ENCODE peak calls at places on chromosomes 11 and 22, in four cellular contexts. One of them, this sample, is unnamed. For H3K27me3 and H3K4me1, the result is how much of the 10 kb centered on the place peaks cover.

GRCh38 chr11:46009647-46010046 is 87.2 kb downstream of the LARGE2 start:
- DNase-seq in tibial artery: no peak
- DNase-seq in heart left ventricle: no peak
- DNase-seq in K562: no peak
- DNase-seq in this sample: no peak

GRCh38 chr11:43035011-43035564 is 276.7 kb upstream of the API5 start:
- DNase-seq in tibial artery: no peak
- DNase-seq in heart left ventricle: no peak
- DNase-seq in K562: no peak
- DNase-seq in this sample: no peak

GRCh38 chr11:71477637-71478011 is 24.6 kb downstream of the NADSYN1 start:
- DNase-seq in tibial artery: no peak
- DNase-seq in heart left ventricle: no peak
- DNase-seq in K562: no peak
- DNase-seq in this sample: no peak

GRCh38 chr11:119907122-119907933 is 178.3 kb upstream of the NECTIN1 start:
- DNase-seq in tibial artery: no peak
- DNase-seq in heart left ventricle: no peak
- DNase-seq in K562: no peak
- DNase-seq in this sample: no peak

GRCh38 chr11:12106501-12106900 is 3.9 kb upstream of the MICAL2 start:
- DNase-seq in tibial artery: no peak
- DNase-seq in heart left ventricle: no peak
- DNase-seq in K562: no peak
- DNase-seq in this sample: no peak

GRCh38 chr11:59562292-59562691 is 51.0 kb downstream of the OR4D9 start:
- DNase-seq in tibial artery: no peak
- DNase-seq in heart left ventricle: no peak
- DNase-seq in K562: no peak
- DNase-seq in this sample: no peak

GRCh38 chr22:40953446-40953845 is 2.3 kb downstream of the RBX1 start:
- DNase-seq in tibial artery: no peak
- DNase-seq in heart left ventricle: no peak
- DNase-seq in K562: no peak
- DNase-seq in this sample: no peak

GRCh38 chr22:41917906-41918791 is 3.3 kb upstream of the SHISA8 start:
- DNase-seq in tibial artery: no peak
- DNase-seq in heart left ventricle: peak
- DNase-seq in K562: no peak
- DNase-seq in this sample: peak

GRCh38 chr22:35230839-35231584 is 26.3 kb upstream of the HMGXB4 start:
- DNase-seq in tibial artery: no peak
- DNase-seq in heart left ventricle: no peak
- DNase-seq in K562: peak
- DNase-seq in this sample: no peak

GRCh38 chr11:117096140-117096972 is 1.9 kb downstream of the SIK3 start:
- DNase-seq in tibial artery: no peak
- DNase-seq in heart left ventricle: no peak
- DNase-seq in K562: peak
- DNase-seq in this sample: peak

GRCh38 chr11:65790902-65791650 is 4.2 kb downstream of the OVOL1 start:
- DNase-seq in tibial artery: no peak
- DNase-seq in heart left ventricle: no peak
- DNase-seq in K562: no peak
- DNase-seq in this sample: no peak

GRCh38 chr11:33802414-33802950 is 28.2 kb upstream of the FBXO3 start:
- DNase-seq in tibial artery: peak
- DNase-seq in heart left ventricle: peak
- DNase-seq in K562: peak
- DNase-seq in this sample: no peak

GRCh38 chr11:94281321-94281720 is 23.1 kb upstream of the IZUMO1R start:
- DNase-seq in tibial artery: no peak
- DNase-seq in heart left ventricle: no peak
- DNase-seq in K562: no peak
- DNase-seq in this sample: no peak

GRCh38 chr22:28855355-28856094 is 27.8 kb upstream of the ZNRF3 start:
- DNase-seq in tibial artery: no peak
- DNase-seq in heart left ventricle: peak
- DNase-seq in K562: peak
- DNase-seq in this sample: no peak

GRCh38 chr11:19071255-19071654 is 10.7 kb upstream of the MRGPRX2 start:
- DNase-seq in tibial artery: no peak
- DNase-seq in heart left ventricle: peak
- DNase-seq in K562: peak
- DNase-seq in this sample: peak

GRCh38 chr11:126391970-126392637 is 36.6 kb downstream of the ST3GAL4 start:
- DNase-seq in tibial artery: peak
- DNase-seq in heart left ventricle: no peak
- DNase-seq in K562: peak
- DNase-seq in this sample: no peak

GRCh38 chr11:103175461-103176129 is 66.4 kb downstream of the DYNC2H1 start:
- DNase-seq in tibial artery: no peak
- DNase-seq in heart left ventricle: no peak
- DNase-seq in K562: no peak
- DNase-seq in this sample: no peak

GRCh38 chr11:69540118-69541000 is 58.9 kb downstream of the LINC01488 start:
- DNase-seq in tibial artery: peak
- DNase-seq in heart left ventricle: peak
- DNase-seq in K562: peak
- DNase-seq in this sample: no peak

GRCh38 chr11:113992459-113993105 is 17.7 kb downstream of the HTR3A start:
- DNase-seq in tibial artery: no peak
- DNase-seq in heart left ventricle: no peak
- DNase-seq in K562: no peak
- DNase-seq in this sample: no peak

GRCh38 chr22:36365020-36365411 is 22.8 kb downstream of the MYH9 start:
- DNase-seq in tibial artery: peak
- DNase-seq in heart left ventricle: no peak
- DNase-seq in K562: peak
- DNase-seq in this sample: peak

GRCh38 chr11:114832532-114833125 is 154.3 kb downstream of the NXPE2 start:
- DNase-seq in tibial artery: no peak
- DNase-seq in heart left ventricle: no peak
- DNase-seq in K562: no peak
- DNase-seq in this sample: no peak

GRCh38 chr22:32926600-32926999 is 125.1 kb downstream of the TIMP3 start:
- DNase-seq in tibial artery: no peak
- DNase-seq in heart left ventricle: no peak
- DNase-seq in K562: peak
- DNase-seq in this sample: peak

GRCh38 chr11:34915136-34916013 is 804 bp downstream of the APIP start:
- DNase-seq in tibial artery: no peak
- DNase-seq in heart left ventricle: no peak
- DNase-seq in K562: no peak
- DNase-seq in this sample: no peak

GRCh38 chr11:83068573-83068972 is 3.1 kb downstream of the RAB30 start:
- DNase-seq in tibial artery: no peak
- DNase-seq in heart left ventricle: no peak
- DNase-seq in K562: no peak
- DNase-seq in this sample: no peak

GRCh38 chr11:83069441-83070043 is 2.2 kb downstream of the RAB30 start:
- DNase-seq in tibial artery: no peak
- DNase-seq in heart left ventricle: no peak
- DNase-seq in K562: no peak
- DNase-seq in this sample: no peak

GRCh38 chr11:83070878-83071640 is 638 bp downstream of the RAB30 start:
- DNase-seq in tibial artery: peak
- DNase-seq in heart left ventricle: peak
- DNase-seq in K562: no peak
- DNase-seq in this sample: peak

GRCh38 chr11:83071641-83072591 is at the start of gene RAB30:
- DNase-seq in tibial artery: peak
- DNase-seq in heart left ventricle: peak
- DNase-seq in K562: peak
- DNase-seq in this sample: peak

DNA sequence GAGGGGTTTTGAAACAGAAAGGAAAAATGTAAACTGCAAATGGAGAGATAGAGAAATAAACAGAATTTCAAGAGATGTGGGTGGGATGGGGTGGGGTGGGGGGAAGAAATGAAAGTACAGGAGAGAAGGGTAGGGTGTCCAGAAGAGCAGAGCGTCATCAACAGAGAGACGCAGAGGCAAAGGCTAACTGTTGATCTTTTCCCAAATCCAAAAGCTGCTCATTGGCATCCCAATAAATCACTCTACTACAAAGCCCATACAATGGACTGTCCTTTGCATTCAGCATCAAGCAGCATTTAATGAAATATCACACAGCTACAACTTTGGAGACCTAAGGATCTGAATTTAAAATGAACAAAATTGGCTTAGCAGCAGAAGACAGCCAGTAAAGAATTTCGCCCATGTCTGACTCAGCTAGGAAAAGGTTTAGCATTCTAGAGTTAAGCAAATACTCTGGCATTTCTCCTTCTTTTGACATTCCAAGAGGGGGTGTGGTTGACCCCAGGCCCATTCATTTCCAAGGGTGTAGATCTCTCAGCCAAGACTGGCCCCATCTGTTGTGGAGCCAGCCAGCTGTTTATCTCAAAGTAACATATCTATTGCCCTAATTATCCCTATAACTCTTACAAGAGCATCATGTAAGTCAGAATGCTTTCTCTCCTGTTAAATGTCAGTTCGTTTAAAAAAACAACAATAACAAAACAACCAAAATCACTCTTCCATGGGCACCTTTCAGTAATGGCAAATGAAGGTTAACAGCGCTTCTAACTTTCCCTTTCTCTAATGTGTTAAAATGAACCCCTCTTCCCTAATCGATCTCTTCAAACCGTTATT is 1.4 kb downstream of the RAB30 start:
- DNase-seq in tibial artery: no peak
- DNase-seq in heart left ventricle: no peak
- DNase-seq in K562: peak
- DNase-seq in this sample: no peak
- H3K27me3 ChIP-seq in tibial artery: under half
- H3K27me3 ChIP-seq in heart left ventricle: under half
- H3K27me3 ChIP-seq in K562: under half
- H3K27me3 ChIP-seq in this sample: under half

DNA sequence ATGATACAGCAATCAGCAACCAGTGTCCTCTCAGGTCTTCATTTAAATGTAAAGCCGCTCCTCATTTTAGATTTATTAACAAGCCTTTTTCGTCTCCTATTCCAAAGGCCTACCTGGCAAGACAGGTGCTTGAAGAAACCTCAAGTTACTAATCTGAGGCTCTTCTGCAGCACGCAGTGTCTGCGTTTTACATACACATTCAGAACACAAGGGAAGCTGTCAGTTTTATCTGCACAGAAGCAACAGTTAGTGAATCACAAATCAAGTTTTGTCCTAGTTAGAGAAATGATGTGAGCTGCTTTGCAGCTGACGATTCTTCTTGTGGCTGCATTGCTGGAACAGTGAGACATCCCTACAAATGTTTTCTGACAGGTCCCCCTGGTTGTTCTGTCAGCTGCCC is 308.8 kb upstream of the NARS2 start:
- DNase-seq in tibial artery: no peak
- DNase-seq in heart left ventricle: no peak
- DNase-seq in K562: no peak
- DNase-seq in this sample: no peak
- H3K4me3 ChIP-seq in tibial artery: no peak
- H3K4me3 ChIP-seq in heart left ventricle: no peak
- H3K4me3 ChIP-seq in K562: no peak
- H3K4me3 ChIP-seq in this sample: no peak

GRCh38 chr22:38308791-38309498 is 8.3 kb downstream of the CSNK1E start:
- DNase-seq in tibial artery: no peak
- DNase-seq in heart left ventricle: no peak
- DNase-seq in K562: no peak
- DNase-seq in this sample: no peak
- H3K4me1 ChIP-seq in tibial artery: half or more
- H3K4me1 ChIP-seq in heart left ventricle: half or more
- H3K4me1 ChIP-seq in K562: under half
- H3K4me1 ChIP-seq in this sample: half or more

GRCh38 chr11:2189938-2190669 is 18.5 kb upstream of the TH start:
- DNase-seq in tibial artery: no peak
- DNase-seq in heart left ventricle: no peak
- DNase-seq in K562: no peak
- DNase-seq in this sample: no peak

GRCh38 chr11:2188745-2189144 is 17.1 kb upstream of the TH start:
- DNase-seq in tibial artery: no peak
- DNase-seq in heart left ventricle: no peak
- DNase-seq in K562: no peak
- DNase-seq in this sample: no peak

GRCh38 chr11:2193099-2193886 is 21.7 kb upstream of the TH start:
- DNase-seq in tibial artery: no peak
- DNase-seq in heart left ventricle: no peak
- DNase-seq in K562: peak
- DNase-seq in this sample: no peak

GRCh38 chr11:2192435-2192834 is 20.8 kb upstream of the TH start:
- DNase-seq in tibial artery: no peak
- DNase-seq in heart left ventricle: no peak
- DNase-seq in K562: no peak
- DNase-seq in this sample: no peak

DNA sequence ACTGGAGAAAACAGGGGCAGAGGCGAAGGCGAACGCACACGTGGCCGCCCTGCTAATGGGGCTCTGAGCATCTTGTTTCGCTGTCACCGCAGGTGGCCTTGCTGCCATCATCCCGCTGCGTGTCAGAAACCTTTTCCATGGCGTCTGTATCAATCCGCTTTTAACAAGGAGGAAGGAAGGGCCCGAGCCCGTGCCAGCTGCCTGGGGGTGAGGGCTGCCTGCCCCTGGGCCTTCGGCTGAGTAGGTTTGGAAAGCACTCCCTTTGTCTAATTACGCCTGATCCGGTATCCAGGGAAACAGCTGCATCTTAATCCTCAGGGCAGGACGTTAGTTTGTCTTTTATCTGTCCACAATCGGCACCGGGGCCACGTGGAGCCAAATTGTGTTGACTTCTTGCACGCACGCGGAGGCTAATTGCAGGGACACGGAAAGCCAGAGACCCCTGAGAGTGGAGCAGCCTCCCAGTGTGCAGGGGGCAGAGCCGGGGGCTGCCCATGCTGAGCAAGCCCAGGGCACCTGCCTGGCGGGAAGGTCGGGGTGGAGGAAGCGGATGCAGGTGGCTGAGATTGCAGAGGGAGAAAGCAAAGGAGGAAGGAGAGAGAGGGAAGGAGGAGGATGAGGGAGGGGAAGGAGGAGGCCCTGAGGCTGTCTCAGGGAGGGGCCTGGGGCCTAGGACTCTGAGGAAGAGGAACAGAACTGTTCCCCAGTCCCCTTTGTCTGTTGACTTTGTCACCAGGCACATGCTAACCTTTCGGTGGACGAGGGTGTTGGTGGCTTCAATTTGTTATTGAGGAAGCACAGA is 19.3 kb upstream of the TH start:
- DNase-seq in tibial artery: no peak
- DNase-seq in heart left ventricle: no peak
- DNase-seq in K562: no peak
- DNase-seq in this sample: no peak
- H3K27me3 ChIP-seq in tibial artery: half or more
- H3K27me3 ChIP-seq in heart left ventricle: under half
- H3K27me3 ChIP-seq in K562: under half
- H3K27me3 ChIP-seq in this sample: under half

This sample was measured in Peyer's patch.